ENCODE peak calls at places on chromosomes 12 and 14, in five cellular contexts. Y, I, O, A and D are unnamed samples.

GRCh38 chr12:4292266-4293063 is 18.9 kb downstream of the CCND2 start:
- DNase-seq in Y (no peak), A (no peak), I (no peak), O (no peak), D (no peak)

GRCh38 chr12:124466200-124467128 is 100.9 kb downstream of the NCOR2 start:
- DNase-seq in O (peak; percentile 86), A (peak; percentile 73), Y (no peak), I (peak; percentile 66), D (peak; percentile 72)

GRCh38 chr12:1539135-1539534 is 55.2 kb downstream of the FBXL14 start:
- DNase-seq in O (no peak), Y (no peak), A (no peak), I (no peak), D (no peak)

GRCh38 chr14:35045798-35046047 is 349 bp upstream of the FAM177A1 start:
- DNase-seq in A (no peak), I (no peak), O (no peak), Y (no peak), D (no peak)

GRCh38 chr14:93970589-93970966 is 5.8 kb downstream of the ASB2 start:
- DNase-seq in A (no peak), Y (no peak), O (peak; percentile 55), I (peak; percentile 66), D (no peak)

GRCh38 chr14:99568567-99569560 is 35.1 kb downstream of the CCDC85C start:
- DNase-seq in I (no peak), O (no peak), A (peak; percentile 59), Y (no peak), D (peak; percentile 73)

GRCh38 chr12:13734753-13735152 is 246.6 kb downstream of the GRIN2B start:
- DNase-seq in O (no peak), I (no peak), A (no peak), Y (no peak), D (no peak)

GRCh38 chr14:103867523-103867953 is 20.2 kb upstream of the PPP1R13B start:
- DNase-seq in O (no peak), Y (no peak), A (peak; percentile 72), I (peak; percentile 38), D (peak; percentile 74)

GRCh38 chr12:132006056-132006680 is 56.4 kb downstream of the EP400 start:
- DNase-seq in O (no peak), Y (no peak), A (no peak), I (no peak), D (no peak)

GRCh38 chr14:23751591-23751990 is 115.4 kb downstream of the DHRS2 start:
- DNase-seq in O (no peak), A (no peak), I (no peak), Y (no peak), D (no peak)

GRCh38 chr12:131242741-131243496 is 289.2 kb downstream of the ADGRD1 start:
- DNase-seq in I (no peak), A (no peak), O (no peak), Y (peak; percentile 89), D (peak; percentile 61)

GRCh38 chr14:99612737-99613330 is 8.8 kb upstream of the CCDC85C start:
- DNase-seq in I (no peak), A (no peak), O (no peak), Y (no peak), D (no peak)

GRCh38 chr12:30191701-30192455 is 408.1 kb upstream of the TMTC1 start:
- DNase-seq in A (no peak), I (no peak), O (no peak), Y (no peak), D (no peak)

GRCh38 chr12:34390846-34391700 is 368.8 kb downstream of the ALG10 start:
- DNase-seq in Y (no peak), A (no peak), I (no peak), O (no peak), D (no peak)

GRCh38 chr14:103109789-103110415 is 13.4 kb upstream of the TNFAIP2 start:
- DNase-seq in Y (peak; percentile 28), I (peak; percentile 48), A (peak; percentile 53), O (no peak), D (peak; percentile 83)

GRCh38 chr14:99531221-99532096 is 50.2 kb downstream of the CCNK start:
- DNase-seq in I (no peak), Y (no peak), O (no peak), A (no peak), D (no peak)

GRCh38 chr14:105855246-105855892 is 329.0 kb downstream of the TMEM121 start:
- DNase-seq in Y (no peak), I (no peak), O (no peak), A (no peak), D (peak; percentile 1)

GRCh38 chr14:52834440-52834842 is 43.0 kb upstream of the GNPNAT1 start:
- DNase-seq in O (no peak), A (no peak), I (no peak), Y (no peak), D (no peak)

GRCh38 chr14:83419420-83419819 is 1885.8 kb upstream of the SEL1L start:
- DNase-seq in I (no peak), Y (no peak), A (no peak), O (no peak), D (peak; percentile 12)

GRCh38 chr12:57224973-57225679 is 4.4 kb upstream of the SHMT2 start:
- DNase-seq in O (peak; percentile 37), I (peak; percentile 69), A (peak; percentile 61), Y (no peak), D (no peak)

GRCh38 chr12:64028541-64028940 is 184.0 kb downstream of the SRGAP1 start:
- DNase-seq in I (no peak), O (no peak), A (no peak), Y (no peak), D (no peak)

GRCh38 chr14:58805605-58806358 is 168.0 kb downstream of the DACT1 start:
- DNase-seq in Y (no peak), A (no peak), I (no peak), O (no peak), D (no peak)

GRCh38 chr12:42868291-42868690 is 278.7 kb upstream of the PRICKLE1 start:
- DNase-seq in Y (no peak), A (no peak), O (no peak), I (no peak), D (peak; percentile 30)

GRCh38 chr12:46260913-46261476 is 7.8 kb downstream of the SLC38A1 start:
- DNase-seq in O (no peak), I (no peak), A (no peak), Y (no peak), D (no peak)

GRCh38 chr12:131444220-131445164 is 266.4 kb upstream of the SFSWAP start:
- DNase-seq in A (no peak), Y (no peak), I (no peak), O (no peak), D (no peak)